ENCODE peak calls at places on chromosomes 2 and 18, in five cellular contexts. One of them, this sample, is unnamed.

GRCh38 chr18:23227729-23228075 is 92.4 kb downstream of the CABLES1 start:
- DNase-seq in Right ventricle myocardium superior: no peak
- DNase-seq in HFFc6: no peak
- DNase-seq in neural crest cell: no peak
- DNase-seq in EH: no peak
- DNase-seq in this sample: no peak

GRCh38 chr2:98036349-98037000 is 40.7 kb upstream of the TMEM131 start:
- DNase-seq in EH: no peak
- DNase-seq in Right ventricle myocardium superior: peak
- DNase-seq in HFFc6: no peak
- DNase-seq in neural crest cell: no peak
- DNase-seq in this sample: no peak

GRCh38 chr18:44958040-44958439 is 277.4 kb downstream of the SETBP1 start:
- DNase-seq in HFFc6: no peak
- DNase-seq in Right ventricle myocardium superior: no peak
- DNase-seq in neural crest cell: no peak
- DNase-seq in EH: no peak
- DNase-seq in this sample: no peak

GRCh38 chr2:17804358-17804757 is 11.9 kb upstream of the MSGN1 start:
- DNase-seq in Right ventricle myocardium superior: no peak
- DNase-seq in EH: no peak
- DNase-seq in neural crest cell: no peak
- DNase-seq in HFFc6: no peak
- DNase-seq in this sample: no peak

GRCh38 chr2:43190305-43191052 is 35.9 kb downstream of the ZFP36L2 start:
- DNase-seq in EH: no peak
- DNase-seq in neural crest cell: no peak
- DNase-seq in Right ventricle myocardium superior: no peak
- DNase-seq in HFFc6: no peak
- DNase-seq in this sample: no peak

GRCh38 chr18:50656841-50657470 is 97.1 kb downstream of the MAPK4 start:
- DNase-seq in neural crest cell: no peak
- DNase-seq in EH: no peak
- DNase-seq in HFFc6: no peak
- DNase-seq in Right ventricle myocardium superior: no peak
- DNase-seq in this sample: no peak

GRCh38 chr2:217273158-217273557 is 413.3 kb upstream of the TNP1 start:
- DNase-seq in Right ventricle myocardium superior: no peak
- DNase-seq in neural crest cell: no peak
- DNase-seq in HFFc6: no peak
- DNase-seq in EH: no peak
- DNase-seq in this sample: no peak

GRCh38 chr2:169141713-169142352 is 72.5 kb downstream of the DHRS9 start:
- DNase-seq in HFFc6: peak
- DNase-seq in EH: peak
- DNase-seq in neural crest cell: peak
- DNase-seq in Right ventricle myocardium superior: no peak
- DNase-seq in this sample: peak

GRCh38 chr2:241036397-241036963 is 38.1 kb downstream of the SNED1 start:
- DNase-seq in Right ventricle myocardium superior: no peak
- DNase-seq in EH: peak
- DNase-seq in HFFc6: no peak
- DNase-seq in neural crest cell: no peak
- DNase-seq in this sample: no peak

GRCh38 chr2:179139506-179139905 is 89.6 kb upstream of the CCDC141 start:
- DNase-seq in Right ventricle myocardium superior: no peak
- DNase-seq in EH: no peak
- DNase-seq in neural crest cell: no peak
- DNase-seq in HFFc6: no peak
- DNase-seq in this sample: no peak

GRCh38 chr2:24986397-24986796 is 14.6 kb upstream of the DNAJC27 start:
- DNase-seq in HFFc6: no peak
- DNase-seq in neural crest cell: no peak
- DNase-seq in Right ventricle myocardium superior: no peak
- DNase-seq in EH: no peak
- DNase-seq in this sample: no peak